ENCODE peak calls at places on chromosomes 6 and 20, in seven cellular contexts. One of them, this sample, is unnamed.

GRCh38 chr20:43191143-43191542 is 1.4 kb upstream of the PTPRT start:
- DNase-seq in fibroblast of the conjunctiva: no peak
- DNase-seq in mucosa of descending colon: no peak
- DNase-seq in ELR: no peak
- DNase-seq in activated CD4-positive, alpha-beta T cell treated with anti-CD3 and anti-CD28 coated beads for 1 hour: no peak
- DNase-seq in Peyer's patch: no peak
- DNase-seq in NCI-H446 treated with DMSO at 0.1 percent for 48 hours: no peak
- DNase-seq in this sample: no peak

GRCh38 chr20:38270869-38271608 is 10.5 kb upstream of the KIAA1755 start:
- DNase-seq in Peyer's patch: no peak
- DNase-seq in mucosa of descending colon: no peak
- DNase-seq in ELR: peak
- DNase-seq in fibroblast of the conjunctiva: peak
- DNase-seq in activated CD4-positive, alpha-beta T cell treated with anti-CD3 and anti-CD28 coated beads for 1 hour: no peak
- DNase-seq in NCI-H446 treated with DMSO at 0.1 percent for 48 hours: no peak
- DNase-seq in this sample: peak

GRCh38 chr20:5353624-5354496 is 37.1 kb upstream of the PROKR2 start:
- DNase-seq in ELR: peak
- DNase-seq in activated CD4-positive, alpha-beta T cell treated with anti-CD3 and anti-CD28 coated beads for 1 hour: no peak
- DNase-seq in Peyer's patch: no peak
- DNase-seq in NCI-H446 treated with DMSO at 0.1 percent for 48 hours: no peak
- DNase-seq in mucosa of descending colon: no peak
- DNase-seq in fibroblast of the conjunctiva: no peak
- DNase-seq in this sample: peak

GRCh38 chr6:90559931-90560330 is 26.9 kb downstream of the MAP3K7 start:
- DNase-seq in ELR: no peak
- DNase-seq in mucosa of descending colon: no peak
- DNase-seq in activated CD4-positive, alpha-beta T cell treated with anti-CD3 and anti-CD28 coated beads for 1 hour: no peak
- DNase-seq in fibroblast of the conjunctiva: no peak
- DNase-seq in Peyer's patch: no peak
- DNase-seq in NCI-H446 treated with DMSO at 0.1 percent for 48 hours: no peak
- DNase-seq in this sample: no peak

GRCh38 chr6:159043986-159044385 is 805 bp downstream of the TAGAP start:
- DNase-seq in fibroblast of the conjunctiva: no peak
- DNase-seq in ELR: no peak
- DNase-seq in Peyer's patch: no peak
- DNase-seq in NCI-H446 treated with DMSO at 0.1 percent for 48 hours: no peak
- DNase-seq in activated CD4-positive, alpha-beta T cell treated with anti-CD3 and anti-CD28 coated beads for 1 hour: no peak
- DNase-seq in mucosa of descending colon: no peak
- DNase-seq in this sample: no peak

GRCh38 chr6:39092124-39092523 is 22.9 kb downstream of the SAYSD1 start:
- DNase-seq in ELR: peak
- DNase-seq in mucosa of descending colon: no peak
- DNase-seq in activated CD4-positive, alpha-beta T cell treated with anti-CD3 and anti-CD28 coated beads for 1 hour: no peak
- DNase-seq in fibroblast of the conjunctiva: no peak
- DNase-seq in Peyer's patch: no peak
- DNase-seq in NCI-H446 treated with DMSO at 0.1 percent for 48 hours: peak
- DNase-seq in this sample: no peak

GRCh38 chr20:51494241-51495110 is 48.0 kb downstream of the NFATC2 start:
- DNase-seq in mucosa of descending colon: no peak
- DNase-seq in ELR: no peak
- DNase-seq in Peyer's patch: peak
- DNase-seq in fibroblast of the conjunctiva: no peak
- DNase-seq in activated CD4-positive, alpha-beta T cell treated with anti-CD3 and anti-CD28 coated beads for 1 hour: no peak
- DNase-seq in NCI-H446 treated with DMSO at 0.1 percent for 48 hours: no peak
- DNase-seq in this sample: no peak

GRCh38 chr6:149855040-149855654 is 9.0 kb downstream of the LRP11 start:
- DNase-seq in activated CD4-positive, alpha-beta T cell treated with anti-CD3 and anti-CD28 coated beads for 1 hour: no peak
- DNase-seq in ELR: peak
- DNase-seq in mucosa of descending colon: no peak
- DNase-seq in NCI-H446 treated with DMSO at 0.1 percent for 48 hours: no peak
- DNase-seq in fibroblast of the conjunctiva: peak
- DNase-seq in Peyer's patch: no peak
- DNase-seq in this sample: no peak

GRCh38 chr20:58642465-58642864 is 8.6 kb upstream of the STX16 start:
- DNase-seq in activated CD4-positive, alpha-beta T cell treated with anti-CD3 and anti-CD28 coated beads for 1 hour: no peak
- DNase-seq in NCI-H446 treated with DMSO at 0.1 percent for 48 hours: no peak
- DNase-seq in fibroblast of the conjunctiva: no peak
- DNase-seq in mucosa of descending colon: no peak
- DNase-seq in Peyer's patch: no peak
- DNase-seq in ELR: no peak
- DNase-seq in this sample: no peak

GRCh38 chr6:624979-625378 is 31.9 kb downstream of the HUS1B start:
- DNase-seq in Peyer's patch: peak
- DNase-seq in activated CD4-positive, alpha-beta T cell treated with anti-CD3 and anti-CD28 coated beads for 1 hour: no peak
- DNase-seq in mucosa of descending colon: no peak
- DNase-seq in ELR: peak
- DNase-seq in NCI-H446 treated with DMSO at 0.1 percent for 48 hours: no peak
- DNase-seq in fibroblast of the conjunctiva: no peak
- DNase-seq in this sample: peak

GRCh38 chr6:82711992-82712788 is 348.6 kb downstream of the TPBG start:
- DNase-seq in ELR: no peak
- DNase-seq in mucosa of descending colon: no peak
- DNase-seq in activated CD4-positive, alpha-beta T cell treated with anti-CD3 and anti-CD28 coated beads for 1 hour: no peak
- DNase-seq in Peyer's patch: no peak
- DNase-seq in fibroblast of the conjunctiva: peak
- DNase-seq in NCI-H446 treated with DMSO at 0.1 percent for 48 hours: no peak
- DNase-seq in this sample: peak

GRCh38 chr20:63044605-63045004 is 37.8 kb upstream of the BHLHE23 start:
- DNase-seq in Peyer's patch: no peak
- DNase-seq in mucosa of descending colon: no peak
- DNase-seq in activated CD4-positive, alpha-beta T cell treated with anti-CD3 and anti-CD28 coated beads for 1 hour: no peak
- DNase-seq in ELR: no peak
- DNase-seq in NCI-H446 treated with DMSO at 0.1 percent for 48 hours: no peak
- DNase-seq in fibroblast of the conjunctiva: no peak
- DNase-seq in this sample: no peak

GRCh38 chr20:60138263-60139127 is 180.3 kb downstream of the CDH26 start:
- DNase-seq in activated CD4-positive, alpha-beta T cell treated with anti-CD3 and anti-CD28 coated beads for 1 hour: peak
- DNase-seq in Peyer's patch: peak
- DNase-seq in NCI-H446 treated with DMSO at 0.1 percent for 48 hours: peak
- DNase-seq in fibroblast of the conjunctiva: no peak
- DNase-seq in ELR: no peak
- DNase-seq in mucosa of descending colon: peak
- DNase-seq in this sample: no peak

GRCh38 chr6:18371576-18371975 is 15.6 kb upstream of the RNF144B start:
- DNase-seq in NCI-H446 treated with DMSO at 0.1 percent for 48 hours: no peak
- DNase-seq in fibroblast of the conjunctiva: no peak
- DNase-seq in mucosa of descending colon: no peak
- DNase-seq in Peyer's patch: no peak
- DNase-seq in ELR: no peak
- DNase-seq in activated CD4-positive, alpha-beta T cell treated with anti-CD3 and anti-CD28 coated beads for 1 hour: no peak
- DNase-seq in this sample: no peak

GRCh38 chr6:107877968-107878367 is 53.9 kb upstream of the SCML4 start:
- DNase-seq in Peyer's patch: no peak
- DNase-seq in mucosa of descending colon: no peak
- DNase-seq in NCI-H446 treated with DMSO at 0.1 percent for 48 hours: no peak
- DNase-seq in fibroblast of the conjunctiva: no peak
- DNase-seq in ELR: no peak
- DNase-seq in activated CD4-positive, alpha-beta T cell treated with anti-CD3 and anti-CD28 coated beads for 1 hour: no peak
- DNase-seq in this sample: no peak

GRCh38 chr20:41177636-41178035 is 40.3 kb downstream of the PLCG1 start:
- DNase-seq in NCI-H446 treated with DMSO at 0.1 percent for 48 hours: no peak
- DNase-seq in mucosa of descending colon: no peak
- DNase-seq in ELR: peak
- DNase-seq in activated CD4-positive, alpha-beta T cell treated with anti-CD3 and anti-CD28 coated beads for 1 hour: no peak
- DNase-seq in fibroblast of the conjunctiva: peak
- DNase-seq in Peyer's patch: peak
- DNase-seq in this sample: peak

GRCh38 chr20:17916365-17916996 is 52.1 kb downstream of the SNX5 start:
- DNase-seq in fibroblast of the conjunctiva: no peak
- DNase-seq in ELR: no peak
- DNase-seq in activated CD4-positive, alpha-beta T cell treated with anti-CD3 and anti-CD28 coated beads for 1 hour: no peak
- DNase-seq in NCI-H446 treated with DMSO at 0.1 percent for 48 hours: peak
- DNase-seq in mucosa of descending colon: peak
- DNase-seq in Peyer's patch: no peak
- DNase-seq in this sample: no peak

GRCh38 chr6:166194885-166195860 is 27.5 kb upstream of the TBXT start:
- DNase-seq in activated CD4-positive, alpha-beta T cell treated with anti-CD3 and anti-CD28 coated beads for 1 hour: no peak
- DNase-seq in fibroblast of the conjunctiva: no peak
- DNase-seq in ELR: no peak
- DNase-seq in NCI-H446 treated with DMSO at 0.1 percent for 48 hours: no peak
- DNase-seq in Peyer's patch: no peak
- DNase-seq in mucosa of descending colon: no peak
- DNase-seq in this sample: no peak

GRCh38 chr6:2448826-2449571 is 203.6 kb upstream of the GMDS start:
- DNase-seq in NCI-H446 treated with DMSO at 0.1 percent for 48 hours: peak
- DNase-seq in ELR: peak
- DNase-seq in fibroblast of the conjunctiva: peak
- DNase-seq in mucosa of descending colon: peak
- DNase-seq in activated CD4-positive, alpha-beta T cell treated with anti-CD3 and anti-CD28 coated beads for 1 hour: no peak
- DNase-seq in Peyer's patch: no peak
- DNase-seq in this sample: peak

GRCh38 chr20:58327211-58327610 is 17.7 kb downstream of the RAB22A start:
- DNase-seq in mucosa of descending colon: no peak
- DNase-seq in ELR: no peak
- DNase-seq in fibroblast of the conjunctiva: no peak
- DNase-seq in activated CD4-positive, alpha-beta T cell treated with anti-CD3 and anti-CD28 coated beads for 1 hour: no peak
- DNase-seq in NCI-H446 treated with DMSO at 0.1 percent for 48 hours: no peak
- DNase-seq in Peyer's patch: no peak
- DNase-seq in this sample: no peak

This sample was measured in GM04504.